ENCODE peak calls at places on chromosomes 7 and 10, in five cellular contexts. N is ureter; S is Karpas-422; T is activated CD4-positive, alpha-beta T cell treated with anti-CD3 and anti-CD28 coated beads, Interleukin-2, amount 10 ng/mL, durations not matched to agents 24 days and 14 days; P is foreskin fibroblast. R is an unnamed sample.

GRCh38 chr10:30502266-30503058 is 68.5 kb downstream of the MAP3K8 start:
- DNase-seq in N (no peak), S (peak; percentile 96), T (peak; percentile 90), P (peak; percentile 48), R (no peak)

GRCh38 chr10:27710009-27710408 is 35.6 kb downstream of the MKX start:
- DNase-seq in N (no peak), S (no peak), T (no peak), P (no peak), R (no peak)

GRCh38 chr10:53606951-53607350 is 834.4 kb upstream of the MBL2 start:
- DNase-seq in N (no peak), S (no peak), T (no peak), P (no peak), R (no peak)

GRCh38 chr7:34463830-34464229 is 194.2 kb upstream of the NPSR1 start:
- DNase-seq in N (no peak), S (no peak), T (no peak), P (no peak), R (no peak)

GRCh38 chr10:50405733-50406132 is 154.4 kb upstream of the ASAH2 start:
- DNase-seq in N (no peak), S (no peak), T (no peak), P (no peak), R (no peak)

GRCh38 chr7:27245798-27246691 is 3.4 kb downstream of the EVX1 start:
- DNase-seq in N (no peak), S (no peak), T (no peak), P (peak; percentile 34), R (no peak)

GRCh38 chr10:73886085-73886529 is 11.8 kb upstream of the CAMK2G start:
- DNase-seq in N (peak; percentile 86), S (peak; percentile 87), T (peak; percentile 91), P (peak; percentile 93), R (peak; percentile 57)

GRCh38 chr7:98423043-98423442 is 22.2 kb upstream of the BAIAP2L1 start:
- DNase-seq in N (no peak), S (peak; percentile 68), T (no peak), P (peak; percentile 34), R (peak; percentile 41)

GRCh38 chr10:43878386-43878785 is 229.7 kb upstream of the ZNF32 start:
- DNase-seq in N (no peak), S (no peak), T (no peak), P (peak; percentile 54), R (no peak)

GRCh38 chr7:22400150-22400814 is 43.3 kb upstream of the RAPGEF5 start:
- DNase-seq in N (no peak), S (no peak), T (no peak), P (no peak), R (no peak)

GRCh38 chr10:97101166-97101940 is 84.4 kb downstream of the SLIT1 start:
- DNase-seq in N (no peak), S (peak; percentile 49), T (no peak), P (no peak), R (peak; percentile 66)

GRCh38 chr7:150374472-150374871 is 4.7 kb upstream of the ZNF775 start:
- DNase-seq in N (no peak), S (no peak), T (no peak), P (no peak), R (no peak)

GRCh38 chr10:73857446-73857845 is 16.9 kb downstream of the CAMK2G start:
- DNase-seq in N (no peak), S (no peak), T (peak; percentile 80), P (no peak), R (no peak)

GRCh38 chr7:27866256-27866655 is 126.3 kb downstream of the TAX1BP1 start:
- DNase-seq in N (no peak), S (no peak), T (no peak), P (no peak), R (no peak)

GRCh38 chr10:126569513-126570447 is 100.7 kb downstream of the C10orf90 start:
- DNase-seq in N (no peak), S (no peak), T (no peak), P (peak; percentile 80), R (no peak)

GRCh38 chr10:28873540-28873939 is 196.2 kb downstream of the BAMBI start:
- DNase-seq in N (no peak), S (no peak), T (no peak), P (no peak), R (no peak)

R was measured in NCI-H2171 treated with DMSO at 0.1 percent for 48 hours.